ENCODE peak calls at places on chromosomes 13 and 19, in seven cellular contexts. Y is ascending aorta, I is T-cell, R is left ventricle myocardium inferior, N is amniotic stem cell, J is immature natural killer cell, X is ACHN. C is an unnamed sample.

GRCh38 chr13:57996717-57997116 is 365.2 kb downstream of the PCDH17 start:
- DNase-seq in Y (no peak), I (no peak), N (no peak), X (no peak), J (no peak), R (no peak), C (peak)

GRCh38 chr13:102317593-102317992 is 84.3 kb downstream of the FGF14 start:
- DNase-seq in R (peak), Y (peak), X (no peak), I (no peak), J (no peak), N (no peak), C (no peak)

GRCh38 chr19:15197275-15198005 is 3.4 kb downstream of the NOTCH3 start:
- DNase-seq in R (no peak), X (no peak), Y (no peak), N (no peak), J (no peak), I (no peak), C (no peak)

GRCh38 chr19:2294377-2295335 is 12.7 kb upstream of the PEAK3 start:
- DNase-seq in Y (no peak), J (no peak), N (peak), I (no peak), X (no peak), R (no peak), C (no peak)

GRCh38 chr13:91292630-91293221 is 54.8 kb upstream of the MIR17HG start:
- DNase-seq in J (no peak), X (no peak), I (no peak), Y (no peak), N (no peak), R (no peak), C (no peak)

GRCh38 chr13:22883262-22883840 is 297.4 kb upstream of the SGCG start:
- DNase-seq in R (no peak), I (no peak), N (no peak), Y (no peak), J (no peak), X (peak), C (no peak)

GRCh38 chr19:49890349-49891311 is 6.1 kb downstream of the IL4I1 start:
- DNase-seq in X (no peak), Y (no peak), J (no peak), N (no peak), I (peak), R (no peak), C (no peak)

GRCh38 chr19:49216076-49216475 is 58.5 kb downstream of the TRPM4 start:
- DNase-seq in Y (no peak), X (peak), I (no peak), R (no peak), N (no peak), J (no peak), C (peak)

GRCh38 chr19:31160346-31160926 is 188.8 kb downstream of the TSHZ3 start:
- DNase-seq in X (no peak), J (no peak), N (no peak), R (no peak), Y (no peak), I (no peak), C (no peak)

GRCh38 chr19:34838248-34838647 is 65.2 kb upstream of the ZNF599 start:
- DNase-seq in J (no peak), I (no peak), Y (no peak), N (no peak), R (no peak), X (no peak), C (no peak)

GRCh38 chr13:108463365-108463764 is 166.0 kb upstream of the MYO16 start:
- DNase-seq in Y (no peak), J (no peak), N (peak), I (no peak), R (no peak), X (peak), C (peak)

GRCh38 chr13:72164811-72165210 is 297.8 kb upstream of the DACH1 start:
- DNase-seq in I (no peak), R (no peak), N (no peak), J (no peak), Y (no peak), X (no peak), C (no peak)

GRCh38 chr13:21037656-21038055 is 23.7 kb downstream of the LATS2 start:
- DNase-seq in J (no peak), X (no peak), R (no peak), I (no peak), N (no peak), Y (no peak), C (no peak)

C was measured in MCF 10A.